ENCODE peak calls at places on chromosomes 6 and 20, in eight cellular contexts. I is IMR-90, F is stomach, S is Peyer's patch, A is uterus, D is erythroblast, L is H54, W is lower leg skin. K is an unnamed sample.

GRCh38 chr6:142570221-142570671 is 268.4 kb downstream of the ADGRG6 start:
- DNase-seq in I (peak; percentile 52), F (peak; percentile 26), S (no peak), A (no peak), D (no peak), L (no peak), W (no peak), K (no peak)

GRCh38 chr6:82246370-82246769 is 1.2 kb downstream of the IBTK start:
- DNase-seq in I (no peak), F (no peak), S (no peak), A (no peak), D (no peak), L (no peak), W (no peak), K (no peak)

GRCh38 chr6:148459228-148459627 is 116.6 kb downstream of the SASH1 start:
- DNase-seq in I (no peak), F (no peak), S (no peak), A (no peak), D (no peak), L (no peak), W (no peak), K (no peak)

GRCh38 chr6:29792123-29793035 is 35.2 kb upstream of the HLA-G start:
- DNase-seq in I (no peak), F (peak; percentile 64), S (peak; percentile 69), A (peak; percentile 67), D (no peak), L (no peak), W (peak; percentile 92), K (no peak)

GRCh38 chr6:17930321-17930993 is 57.0 kb downstream of the KIF13A start:
- DNase-seq in I (peak; percentile 40), F (no peak), S (no peak), A (no peak), D (peak; percentile 28), L (no peak), W (no peak), K (no peak)

GRCh38 chr20:4794846-4795245 is 73.1 kb downstream of the PRND start:
- DNase-seq in I (no peak), F (no peak), S (no peak), A (no peak), D (no peak), L (no peak), W (no peak), K (no peak)

GRCh38 chr20:3224681-3225421 is 14.1 kb downstream of the SLC4A11 start:
- DNase-seq in I (no peak), F (no peak), S (peak; percentile 78), A (no peak), D (no peak), L (no peak), W (no peak), K (no peak)

GRCh38 chr20:1423625-1424106 is 30.8 kb upstream of the FKBP1A start:
- DNase-seq in I (peak; percentile 69), F (peak; percentile 77), S (peak; percentile 67), A (no peak), D (peak; percentile 52), L (no peak), W (no peak), K (peak; percentile 81)

GRCh38 chr6:131657630-131658111 is 20.6 kb downstream of the ENPP3 start:
- DNase-seq in I (peak; percentile 85), F (no peak), S (no peak), A (no peak), D (peak; percentile 14), L (no peak), W (no peak), K (peak; percentile 68)

GRCh38 chr6:3133515-3133914 is 15.0 kb downstream of the BPHL start:
- DNase-seq in I (no peak), F (no peak), S (no peak), A (no peak), D (no peak), L (no peak), W (no peak), K (no peak)

GRCh38 chr20:57650756-57651483 is 30.7 kb upstream of the ZBP1 start:
- DNase-seq in I (no peak), F (no peak), S (peak; percentile 19), A (no peak), D (no peak), L (no peak), W (peak; percentile 80), K (no peak)

GRCh38 chr6:12987783-12988182 is 271.2 kb downstream of the PHACTR1 start:
- DNase-seq in I (no peak), F (no peak), S (no peak), A (no peak), D (no peak), L (no peak), W (no peak), K (no peak)

GRCh38 chr6:150002710-150003109 is 22.6 kb downstream of the RAET1L start:
- DNase-seq in I (no peak), F (no peak), S (no peak), A (no peak), D (no peak), L (no peak), W (no peak), K (no peak)

GRCh38 chr6:119495230-119495683 is 145.7 kb upstream of the MAN1A1 start:
- DNase-seq in I (no peak), F (peak; percentile 30), S (peak; percentile 78), A (no peak), D (no peak), L (no peak), W (no peak), K (no peak)

GRCh38 chr6:42088101-42088591 is 37.8 kb downstream of the TAF8 start:
- DNase-seq in I (peak; percentile 54), F (no peak), S (no peak), A (no peak), D (no peak), L (peak; percentile 72), W (no peak), K (no peak)

GRCh38 chr6:8549381-8549780 is 114.0 kb upstream of the SLC35B3 start:
- DNase-seq in I (no peak), F (no peak), S (no peak), A (no peak), D (no peak), L (no peak), W (no peak), K (no peak)

GRCh38 chr20:47379433-47380150 is 23.1 kb upstream of the ZMYND8 start:
- DNase-seq in I (peak; percentile 97), F (no peak), S (no peak), A (peak; percentile 72), D (no peak), L (peak; percentile 73), W (no peak), K (no peak)

GRCh38 chr6:53986165-53986720 is 125.0 kb upstream of the MLIP start:
- DNase-seq in I (peak; percentile 70), F (no peak), S (no peak), A (no peak), D (peak; percentile 6), L (peak; percentile 20), W (no peak), K (peak; percentile 26)

GRCh38 chr6:14713008-14713452 is 532.8 kb upstream of the JARID2 start:
- DNase-seq in I (peak; percentile 91), F (no peak), S (no peak), A (peak; percentile 56), D (no peak), L (peak; percentile 54), W (no peak), K (peak; percentile 60)

GRCh38 chr6:144737998-144738397 is 452.9 kb downstream of the UTRN start:
- DNase-seq in I (no peak), F (no peak), S (no peak), A (no peak), D (no peak), L (no peak), W (no peak), K (no peak)

GRCh38 chr6:150881911-150882481 is 16.5 kb downstream of the MTHFD1L start:
- DNase-seq in I (peak; percentile 100), F (no peak), S (no peak), A (peak; percentile 41), D (no peak), L (no peak), W (peak; percentile 86), K (no peak)

GRCh38 chr20:45629496-45630100 is at the start of gene WFDC10A:
- DNase-seq in I (peak; percentile 49), F (peak; percentile 44), S (no peak), A (no peak), D (peak; percentile 19), L (peak; percentile 55), W (no peak), K (peak; percentile 80)

DNA sequence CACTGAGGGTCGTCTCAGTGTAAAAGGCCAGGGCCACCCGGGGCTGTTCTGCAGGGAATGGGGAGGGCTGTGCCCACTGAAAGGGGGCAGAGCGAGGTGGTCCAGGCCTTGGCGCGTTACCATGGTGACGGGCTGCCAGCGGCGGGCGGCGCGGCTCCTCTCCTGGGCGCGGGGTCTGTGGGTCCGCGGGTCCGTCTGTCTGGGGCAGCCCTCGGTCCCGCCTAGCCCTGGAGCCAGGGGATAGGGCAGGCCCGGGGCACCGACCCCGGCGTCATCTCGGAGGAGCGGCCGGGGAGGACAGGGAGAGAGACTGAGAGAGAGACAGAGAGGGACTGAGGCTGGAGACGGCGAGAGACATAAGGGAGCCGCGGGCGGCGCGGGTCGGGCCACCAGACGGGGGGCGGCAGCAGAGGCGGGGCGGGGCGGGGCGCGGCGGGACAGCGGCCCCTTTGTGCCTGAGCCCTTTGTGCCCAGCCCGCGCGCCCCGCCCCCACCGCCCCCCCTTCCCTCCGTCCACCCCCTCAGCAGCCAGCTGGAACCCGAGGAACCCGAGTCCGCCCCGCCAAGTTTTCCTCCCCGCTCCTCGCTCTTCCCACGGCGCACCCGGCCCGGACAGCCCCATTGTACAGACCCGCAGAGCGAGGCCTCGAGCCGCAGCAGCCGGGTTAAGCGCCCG is at the start of gene KIAA1755:
- DNase-seq in I (no peak), F (no peak), S (no peak), A (peak; percentile 59), D (no peak), L (no peak), W (no peak), K (no peak)
- TF ChIP-seq POLR2A in I (no peak), F (no peak), S (no peak), A (no peak), D (no peak), L (no peak), W (no peak), K (no peak)

GRCh38 chr6:33579828-33580714 is at the start of gene BAK1:
- DNase-seq in I (peak; percentile 89), F (peak; percentile 93), S (peak; percentile 94), A (peak; percentile 88), D (peak; percentile 87), L (peak; percentile 91), W (peak; percentile 98), K (peak; percentile 94)
- TF ChIP-seq POLR2A in I (peak; percentile 54), F (no peak), S (peak; percentile 98), A (peak; percentile 64), D (peak; percentile 79), L (peak; percentile 58), W (no peak), K (peak; percentile 63)

GRCh38 chr6:161228911-161229591 is 44.8 kb downstream of the AGPAT4 start:
- DNase-seq in I (peak; percentile 95), F (no peak), S (no peak), A (no peak), D (no peak), L (peak; percentile 17), W (no peak), K (peak; percentile 40)
- TF ChIP-seq POLR2A in I (peak; percentile 57), F (no peak), S (no peak), A (peak; percentile 32), D (no peak), L (peak; percentile 22), W (no peak), K (no peak)

GRCh38 chr20:22577515-22578220 is 6.7 kb downstream of the FOXA2 start:
- DNase-seq in I (no peak), F (peak; percentile 73), S (peak; percentile 64), A (no peak), D (no peak), L (no peak), W (no peak), K (no peak)
- TF ChIP-seq POLR2A in I (no peak), F (no peak), S (no peak), A (no peak), D (no peak), L (no peak), W (no peak), K (no peak)

K was measured in NB4.